ENCODE peak calls at places on chromosomes 12 and 14, in eight cellular contexts. E is fibroblast of lung; Y is kidney epithelial cell; L is kidney; K is CD8-positive, alpha-beta T cell; R is CD8-positive, alpha-beta memory T cell; N is heart right ventricle; I is effector memory CD4-positive, alpha-beta T cell. P is an unnamed sample. For H3K36me3, the result is how much of the 10 kb centered on the place peaks cover.

GRCh38 chr12:67426067-67426466 is 156.9 kb downstream of the CAND1 start:
- DNase-seq in E (peak), Y (peak), L (no peak), K (no peak), R (no peak), N (no peak), I (no peak), P (peak)

GRCh38 chr12:62978768-62979167 is 43.8 kb upstream of the PPM1H start:
- DNase-seq in E (no peak), Y (no peak), L (no peak), K (no peak), R (no peak), N (no peak), I (no peak), P (no peak)

GRCh38 chr12:61355105-61355504 is 905.1 kb upstream of the USP15 start:
- DNase-seq in E (no peak), Y (no peak), L (no peak), K (no peak), R (no peak), N (no peak), I (no peak), P (no peak)

GRCh38 chr14:24095196-24096068 is 1.3 kb downstream of the PCK2 start:
- DNase-seq in E (no peak), Y (no peak), L (peak), K (no peak), R (no peak), N (no peak), I (no peak), P (no peak)

GRCh38 chr12:93166891-93167307 is 210.8 kb upstream of the NUDT4 start:
- DNase-seq in E (no peak), Y (no peak), L (no peak), K (no peak), R (no peak), N (no peak), I (no peak), P (no peak)

GRCh38 chr14:77549451-77549850 is 50.8 kb upstream of the ISM2 start:
- DNase-seq in E (no peak), Y (no peak), L (no peak), K (no peak), R (no peak), N (no peak), I (no peak), P (no peak)

GRCh38 chr12:34292736-34293625 is 270.7 kb downstream of the ALG10 start:
- DNase-seq in E (no peak), Y (no peak), L (peak), K (no peak), R (no peak), N (no peak), I (no peak), P (peak)

GRCh38 chr14:35268946-35269345 is 23.2 kb upstream of the PSMA6 start:
- DNase-seq in E (no peak), Y (no peak), L (no peak), K (no peak), R (no peak), N (no peak), I (no peak), P (no peak)

GRCh38 chr14:90556666-90557450 is 160.0 kb downstream of the CALM1 start:
- DNase-seq in E (no peak), Y (no peak), L (peak), K (no peak), R (no peak), N (no peak), I (no peak), P (no peak)

GRCh38 chr12:114425031-114425626 is 19.2 kb upstream of the TBX5 start:
- DNase-seq in E (no peak), Y (no peak), L (no peak), K (no peak), R (no peak), N (no peak), I (no peak), P (no peak)

GRCh38 chr14:102928412-102929348 is 6.2 kb downstream of the AMN start:
- DNase-seq in E (peak), Y (no peak), L (peak), K (peak), R (peak), N (peak), I (peak), P (peak)

GRCh38 chr12:95694148-95694547 is 96.4 kb downstream of the NTN4 start:
- DNase-seq in E (peak), Y (no peak), L (no peak), K (no peak), R (no peak), N (peak), I (no peak), P (peak)

GRCh38 chr12:18551703-18552102 is 186.1 kb downstream of the PLCZ1 start:
- DNase-seq in E (no peak), Y (no peak), L (no peak), K (no peak), R (no peak), N (no peak), I (no peak), P (no peak)

GRCh38 chr14:53999061-53999488 is 42.5 kb upstream of the BMP4 start:
- DNase-seq in E (peak), Y (peak), L (no peak), K (no peak), R (no peak), N (no peak), I (no peak), P (no peak)

GRCh38 chr12:54394281-54394719 is 9.8 kb upstream of the ZNF385A start:
- DNase-seq in E (peak), Y (no peak), L (peak), K (no peak), R (no peak), N (no peak), I (no peak), P (no peak)

GRCh38 chr12:11885261-11886038 is 185.3 kb upstream of the BCL2L14 start:
- DNase-seq in E (peak), Y (peak), L (no peak), K (no peak), R (no peak), N (no peak), I (no peak), P (no peak)

GRCh38 chr12:24496755-24497154 is 452.1 kb downstream of the BCAT1 start:
- DNase-seq in E (peak), Y (peak), L (no peak), K (no peak), R (no peak), N (no peak), I (no peak), P (no peak)

GRCh38 chr14:85195872-85196477 is 334.0 kb upstream of the FLRT2 start:
- DNase-seq in E (no peak), Y (no peak), L (no peak), K (no peak), R (no peak), N (no peak), I (no peak), P (no peak)

GRCh38 chr12:12072064-12072760 is 1.5 kb downstream of the BCL2L14 start:
- DNase-seq in E (no peak), Y (no peak), L (peak), K (peak), R (no peak), N (no peak), I (no peak), P (no peak)

GRCh38 chr12:101051901-101052550 is 158.0 kb downstream of the SLC5A8 start:
- DNase-seq in E (peak), Y (no peak), L (no peak), K (no peak), R (no peak), N (no peak), I (no peak), P (peak)

GRCh38 chr14:61380984-61381383 is 59.6 kb downstream of the PRKCH start:
- DNase-seq in E (no peak), Y (no peak), L (no peak), K (no peak), R (no peak), N (no peak), I (no peak), P (no peak)

GRCh38 chr14:24426912-24427536 is 2.4 kb downstream of the CBLN3 start:
- DNase-seq in E (no peak), Y (no peak), L (no peak), K (no peak), R (no peak), N (no peak), I (no peak), P (peak)

GRCh38 chr12:57156701-57157403 is 9.4 kb upstream of the LRP1-AS start:
- DNase-seq in E (no peak), Y (no peak), L (no peak), K (no peak), R (no peak), N (no peak), I (no peak), P (no peak)

GRCh38 chr14:100072783-100073346 is 7.6 kb downstream of the EVL start:
- DNase-seq in E (no peak), Y (no peak), L (no peak), K (peak), R (peak), N (no peak), I (peak), P (no peak)

GRCh38 chr12:83826112-83826511 is 1086.5 kb downstream of the SLC6A15 start:
- DNase-seq in E (no peak), Y (no peak), L (no peak), K (no peak), R (no peak), N (no peak), I (no peak), P (peak)

GRCh38 chr14:104226421-104227385 is 88.3 kb downstream of the KIF26A start:
- DNase-seq in E (no peak), Y (no peak), L (peak), K (no peak), R (peak), N (no peak), I (no peak), P (no peak)

GRCh38 chr14:23894687-23895419 is 58.7 kb upstream of the DHRS4 start:
- DNase-seq in E (no peak), Y (no peak), L (no peak), K (no peak), R (no peak), N (no peak), I (no peak), P (no peak)

GRCh38 chr12:124477109-124477915 is 90.1 kb downstream of the NCOR2 start:
- DNase-seq in E (no peak), Y (peak), L (peak), K (no peak), R (no peak), N (no peak), I (no peak), P (no peak)
- H3K36me3 ChIP-seq in E (under half), Y (under half), L (under half), K (under half), R (under half), N (under half), I (under half), P (under half)

GRCh38 chr14:40847496-40847895 is 759.2 kb upstream of the LRFN5 start:
- DNase-seq in E (no peak), Y (no peak), L (no peak), K (no peak), R (no peak), N (no peak), I (no peak), P (no peak)
- H3K36me3 ChIP-seq in E (under half), Y (under half), L (under half), K (under half), R (under half), N (under half), I (under half), P (under half)

GRCh38 chr14:74554742-74555362 is 57.2 kb downstream of the LTBP2 start:
- DNase-seq in E (no peak), Y (no peak), L (no peak), K (no peak), R (no peak), N (no peak), I (no peak), P (no peak)
- H3K36me3 ChIP-seq in E (under half), Y (under half), L (under half), K (under half), R (under half), N (under half), I (under half), P (under half)

GRCh38 chr12:121893901-121894540 is 5.4 kb downstream of the PSMD9 start:
- DNase-seq in E (peak), Y (no peak), L (no peak), K (no peak), R (no peak), N (no peak), I (no peak), P (no peak)

GRCh38 chr12:121894633-121895032 is 6.0 kb downstream of the PSMD9 start:
- DNase-seq in E (peak), Y (no peak), L (no peak), K (no peak), R (no peak), N (no peak), I (no peak), P (no peak)

GRCh38 chr12:121903202-121903601 is 14.6 kb downstream of the PSMD9 start:
- DNase-seq in E (no peak), Y (no peak), L (no peak), K (no peak), R (no peak), N (no peak), I (no peak), P (no peak)

GRCh38 chr12:121892673-121893561 is 4.3 kb downstream of the PSMD9 start:
- DNase-seq in E (no peak), Y (no peak), L (no peak), K (no peak), R (no peak), N (no peak), I (no peak), P (peak)

GRCh38 chr12:121898287-121898686 is 9.7 kb downstream of the PSMD9 start:
- DNase-seq in E (no peak), Y (no peak), L (no peak), K (no peak), R (no peak), N (no peak), I (no peak), P (no peak)
- H3K36me3 ChIP-seq in E (under half), Y (under half), L (under half), K (under half), R (under half), N (under half), I (half or more), P (half or more)

GRCh38 chr12:68812553-68813241 is 4.7 kb downstream of the MDM2 start:
- DNase-seq in E (no peak), Y (no peak), L (no peak), K (no peak), R (no peak), N (no peak), I (no peak), P (no peak)

GRCh38 chr12:68814490-68815231 is 6.7 kb downstream of the MDM2 start:
- DNase-seq in E (no peak), Y (no peak), L (no peak), K (no peak), R (no peak), N (no peak), I (no peak), P (no peak)

GRCh38 chr12:68815928-68816800 is 8.2 kb downstream of the MDM2 start:
- DNase-seq in E (no peak), Y (no peak), L (no peak), K (no peak), R (no peak), N (no peak), I (no peak), P (no peak)

GRCh38 chr12:68815232-68815927 is 7.4 kb downstream of the MDM2 start:
- DNase-seq in E (no peak), Y (no peak), L (no peak), K (no peak), R (no peak), N (no peak), I (no peak), P (no peak)

GRCh38 chr12:68813242-68813593 is 5.2 kb downstream of the MDM2 start:
- DNase-seq in E (no peak), Y (no peak), L (no peak), K (no peak), R (no peak), N (no peak), I (no peak), P (no peak)
- H3K36me3 ChIP-seq in E (under half), Y (under half), L (under half), K (under half), R (under half), N (under half), I (under half), P (under half)

GRCh38 chr12:49054096-49054495 is 6.5 kb downstream of the KMT2D start:
- DNase-seq in E (no peak), Y (no peak), L (peak), K (no peak), R (peak), N (no peak), I (no peak), P (no peak)

GRCh38 chr12:49055092-49055491 is 5.5 kb downstream of the KMT2D start:
- DNase-seq in E (no peak), Y (no peak), L (no peak), K (no peak), R (no peak), N (no peak), I (no peak), P (no peak)

GRCh38 chr12:49055978-49056754 is 4.4 kb downstream of the KMT2D start:
- DNase-seq in E (peak), Y (no peak), L (peak), K (peak), R (peak), N (peak), I (peak), P (peak)

GRCh38 chr12:49052451-49053208 is 8.0 kb downstream of the KMT2D start:
- DNase-seq in E (no peak), Y (no peak), L (peak), K (no peak), R (peak), N (no peak), I (no peak), P (peak)

DNA sequence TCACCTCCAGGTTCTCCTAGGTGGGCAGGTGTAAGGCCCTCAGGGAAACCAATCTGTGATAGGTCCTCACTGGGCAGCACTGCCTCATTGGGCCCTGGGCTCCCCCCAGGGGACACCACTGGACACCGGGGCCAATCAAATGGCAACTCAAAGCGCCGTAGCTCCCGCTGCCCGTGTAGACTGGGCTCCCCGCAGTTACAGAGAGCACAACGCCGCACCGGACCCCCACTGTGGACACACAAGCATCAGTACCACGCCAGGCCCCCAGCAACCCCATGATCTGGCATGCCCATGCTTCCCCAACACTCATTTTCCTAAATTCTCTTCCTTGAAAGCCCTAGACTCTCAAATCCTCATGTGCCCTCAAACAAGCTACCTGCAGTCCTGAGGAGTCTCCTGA is 6.1 kb downstream of the KMT2D start:
- DNase-seq in E (no peak), Y (no peak), L (peak), K (no peak), R (peak), N (no peak), I (no peak), P (no peak)
- H3K36me3 ChIP-seq in E (under half), Y (under half), L (under half), K (under half), R (half or more), N (under half), I (half or more), P (under half)

GRCh38 chr12:124720687-124721500 is 142.8 kb downstream of the SCARB1 start:
- DNase-seq in E (peak), Y (peak), L (peak), K (no peak), R (no peak), N (peak), I (no peak), P (peak)

GRCh38 chr12:124718052-124718451 is 145.6 kb downstream of the SCARB1 start:
- DNase-seq in E (no peak), Y (no peak), L (no peak), K (no peak), R (no peak), N (no peak), I (no peak), P (no peak)

GRCh38 chr12:124716208-124717141 is 147.2 kb downstream of the SCARB1 start:
- DNase-seq in E (no peak), Y (no peak), L (no peak), K (no peak), R (no peak), N (no peak), I (no peak), P (no peak)

GRCh38 chr12:124720019-124720686 is 143.5 kb downstream of the SCARB1 start:
- DNase-seq in E (peak), Y (peak), L (no peak), K (no peak), R (no peak), N (no peak), I (no peak), P (no peak)

DNA sequence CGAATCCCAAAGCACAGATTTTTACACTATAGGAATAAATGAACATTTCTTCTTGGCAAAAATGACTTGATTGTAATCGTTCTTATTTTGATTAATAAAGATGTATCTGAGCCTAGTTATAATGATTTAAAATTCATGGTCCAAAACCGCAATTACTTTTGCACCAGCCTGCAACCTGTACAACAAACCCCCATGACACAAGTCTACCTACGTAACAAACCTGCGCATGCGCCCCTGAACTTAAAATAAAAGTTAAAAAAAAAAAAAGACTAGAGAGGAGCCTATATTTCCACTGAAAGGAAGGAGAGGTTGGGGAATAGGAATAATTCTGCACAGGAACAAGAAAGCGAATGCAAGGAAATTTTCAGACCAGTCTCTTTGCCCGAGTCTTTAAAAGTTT is 145.2 kb downstream of the SCARB1 start:
- DNase-seq in E (no peak), Y (no peak), L (no peak), K (no peak), R (no peak), N (no peak), I (no peak), P (no peak)
- H3K36me3 ChIP-seq in E (under half), Y (under half), L (under half), K (under half), R (under half), N (under half), I (under half), P (under half)

GRCh38 chr14:50107850-50108249 is 8.5 kb downstream of the VCPKMT start:
- DNase-seq in E (no peak), Y (no peak), L (peak), K (no peak), R (no peak), N (no peak), I (no peak), P (no peak)
- H3K36me3 ChIP-seq in E (under half), Y (under half), L (under half), K (under half), R (under half), N (under half), I (under half), P (under half)

P was measured in adrenal gland.